ENCODE peak calls at places on chromosomes 6 and 20, in five cellular contexts. F is neuronal stem cell, E is H9, X is H1, K is mesenchymal stem cell. Q is an unnamed sample.

GRCh38 chr6:111230351-111231077 is 143.2 kb downstream of the SLC16A10 start:
- DNase-seq in F (no peak), E (no peak), X (no peak), K (peak), Q (peak)

GRCh38 chr20:52224920-52225319 is 33.3 kb upstream of the ZFP64 start:
- DNase-seq in F (no peak), E (no peak), X (no peak), K (no peak), Q (no peak)

GRCh38 chr6:70413829-70414494 is 654 bp downstream of the FAM135A start:
- DNase-seq in F (peak), E (no peak), X (no peak), K (peak), Q (peak)

GRCh38 chr20:48722737-48723191 is 105.0 kb downstream of the PREX1 start:
- DNase-seq in F (no peak), E (no peak), X (no peak), K (peak), Q (peak)

GRCh38 chr6:71349976-71350615 is 61.5 kb downstream of the OGFRL1 start:
- DNase-seq in F (no peak), E (no peak), X (no peak), K (no peak), Q (no peak)

GRCh38 chr6:82268301-82268846 is 20.8 kb upstream of the IBTK start:
- DNase-seq in F (no peak), E (no peak), X (no peak), K (no peak), Q (no peak)

GRCh38 chr20:3803854-3804253 is 7.7 kb downstream of the CDC25B start:
- DNase-seq in F (no peak), E (no peak), X (no peak), K (no peak), Q (no peak)

GRCh38 chr20:17873410-17874270 is 95.0 kb downstream of the SNX5 start:
- DNase-seq in F (no peak), E (peak), X (no peak), K (peak), Q (no peak)

GRCh38 chr6:108164815-108165706 is 761 bp upstream of the NR2E1 start:
- DNase-seq in F (peak), E (peak), X (peak), K (no peak), Q (no peak)

GRCh38 chr20:35461620-35462019 is 6.2 kb downstream of the CEP250 start:
- DNase-seq in F (no peak), E (no peak), X (no peak), K (peak), Q (no peak)

GRCh38 chr20:25047766-25048165 is 10.2 kb downstream of the ACSS1 start:
- DNase-seq in F (no peak), E (no peak), X (no peak), K (no peak), Q (no peak)

DNA sequence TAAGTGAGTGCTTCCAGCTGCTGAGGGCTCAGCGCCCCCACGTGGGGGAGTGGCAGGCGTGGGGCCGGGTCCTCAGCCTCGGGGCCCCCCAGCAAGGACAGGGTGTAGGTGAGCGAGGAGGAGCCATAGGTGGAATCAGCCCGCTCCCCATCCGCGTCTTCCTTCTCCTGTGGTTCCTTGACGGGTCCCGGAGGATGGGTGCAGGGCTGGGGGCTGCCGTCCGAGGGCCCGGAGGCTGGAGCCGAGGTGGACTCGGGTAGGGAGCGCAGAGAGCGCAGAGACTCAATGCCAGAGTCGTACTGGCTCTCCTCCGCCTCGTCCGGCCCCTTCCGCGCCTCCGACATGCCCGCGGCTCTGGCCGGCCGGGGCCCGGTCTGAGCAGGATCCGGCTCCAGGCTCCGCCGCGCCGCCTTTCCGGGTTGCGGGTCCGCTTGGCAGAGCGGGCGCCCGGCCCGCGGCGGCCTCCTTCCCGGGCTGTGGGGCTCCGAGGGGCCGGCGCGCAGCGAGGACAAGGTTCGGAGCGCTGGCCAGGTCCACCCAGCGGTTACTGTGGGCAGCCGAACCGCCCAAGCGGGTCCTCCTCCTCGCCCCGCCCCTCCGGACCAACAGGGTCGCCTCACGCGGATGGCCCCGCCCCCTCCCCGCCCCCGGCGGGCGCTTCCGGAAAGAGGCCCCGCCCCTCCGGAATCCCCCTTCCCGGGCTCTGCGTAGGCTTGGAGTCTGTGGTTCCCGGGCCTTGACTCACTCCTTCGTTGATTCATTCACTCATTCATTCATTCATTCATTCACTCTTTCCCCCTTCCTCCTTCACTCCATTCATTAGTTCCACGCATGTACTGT is at the start of gene NFKBIE:
- DNase-seq in F (peak), E (peak), X (peak), K (peak), Q (peak)
- H3K18ac ChIP-seq in F (peak), E (no peak), X (peak), K (peak), Q (peak)

GRCh38 chr6:84222426-84222825 is 5.0 kb downstream of the CEP162 start:
- DNase-seq in F (no peak), E (no peak), X (no peak), K (no peak), Q (no peak)

GRCh38 chr6:84218091-84218490 is 9.4 kb downstream of the CEP162 start:
- DNase-seq in F (no peak), E (peak), X (no peak), K (no peak), Q (no peak)

GRCh38 chr6:84224251-84224650 is 3.2 kb downstream of the CEP162 start:
- DNase-seq in F (no peak), E (no peak), X (no peak), K (no peak), Q (no peak)

DNA sequence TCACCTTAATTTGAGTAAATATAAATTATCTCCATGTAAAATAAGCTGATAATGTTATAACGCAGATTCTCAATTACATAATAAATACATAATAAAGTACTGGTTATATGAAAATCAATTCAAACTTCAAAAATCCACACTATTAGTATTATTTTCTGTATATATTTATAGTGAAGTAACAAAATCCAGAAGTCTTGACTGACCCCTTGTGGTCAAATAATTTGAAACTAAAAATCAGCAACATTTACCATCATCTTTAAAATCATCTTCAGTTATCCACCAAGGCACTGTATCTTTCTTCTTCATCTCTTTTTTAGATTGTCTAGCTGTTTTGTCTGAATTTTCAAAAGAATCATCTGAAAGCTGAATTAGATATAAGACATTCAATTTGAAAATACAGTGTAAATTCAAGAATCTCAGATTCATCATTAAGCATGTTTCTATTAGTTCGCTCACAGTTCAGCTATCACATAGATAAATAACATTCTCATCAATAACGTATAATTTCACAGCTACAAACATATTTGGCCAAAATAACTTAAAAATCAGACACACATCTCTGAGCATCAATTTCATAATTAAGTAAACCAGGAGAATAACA is 6.5 kb downstream of the CEP162 start:
- DNase-seq in F (no peak), E (no peak), X (no peak), K (peak), Q (peak)
- H2BK12ac ChIP-seq in F (no peak), E (no peak), X (no peak), K (no peak), Q (no peak)

DNA sequence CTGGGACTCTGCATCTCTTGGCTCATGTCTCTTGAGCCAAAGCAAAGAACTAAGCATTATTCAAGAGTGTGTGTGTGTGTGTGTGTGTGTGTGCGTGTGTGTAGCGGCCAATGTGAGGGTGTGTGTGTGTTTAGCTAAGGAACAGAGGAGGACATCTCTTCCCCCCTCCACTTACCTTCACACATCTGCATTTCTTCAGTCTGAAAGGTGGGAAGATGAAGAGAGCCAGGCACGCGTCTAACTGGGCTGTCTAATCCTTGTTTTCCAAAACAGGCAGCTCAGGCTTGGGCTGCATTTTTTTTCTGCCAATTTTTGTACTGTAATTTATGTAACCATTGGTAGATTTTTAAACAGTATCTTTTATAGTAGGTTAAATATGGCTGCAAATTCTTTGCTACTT is 59.5 kb downstream of the NDUFAF5 start:
- DNase-seq in F (no peak), E (no peak), X (no peak), K (no peak), Q (no peak)
- H3K18ac ChIP-seq in F (no peak), E (no peak), X (no peak), K (no peak), Q (no peak)

GRCh38 chr6:170132011-170132521 is 158.8 kb downstream of the DLL1 start:
- DNase-seq in F (no peak), E (no peak), X (peak), K (no peak), Q (no peak)
- H2BK12ac ChIP-seq in F (peak), E (no peak), X (no peak), K (no peak), Q (no peak)

DNA sequence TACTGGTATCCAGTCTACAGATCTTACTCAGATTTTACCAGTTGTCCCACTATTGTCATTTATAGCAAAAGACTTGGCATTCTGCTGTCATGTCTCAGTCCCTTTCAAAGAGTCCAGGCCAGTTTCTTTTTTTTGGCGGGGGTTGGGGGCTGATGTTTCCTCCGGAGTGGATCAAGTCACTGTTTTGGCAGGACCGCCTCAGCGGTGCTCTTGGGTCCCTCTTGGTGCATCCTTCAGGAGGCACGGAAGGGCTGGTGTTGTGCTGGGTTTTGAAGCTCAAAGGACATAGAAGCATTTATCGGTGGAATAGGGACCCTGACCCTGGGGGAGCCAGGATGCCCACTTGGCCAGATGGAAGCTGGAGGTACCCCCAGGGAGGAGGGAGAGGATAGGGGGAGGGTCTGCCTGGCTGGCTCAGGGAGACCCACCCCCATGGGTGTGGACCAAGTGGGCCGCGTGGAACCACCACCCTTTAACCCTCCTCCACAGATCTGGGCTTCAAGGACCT is 10.8 kb downstream of the RBCK1 start:
- DNase-seq in F (no peak), E (no peak), X (no peak), K (no peak), Q (no peak)
- H3K18ac ChIP-seq in F (no peak), E (no peak), X (no peak), K (no peak), Q (no peak)

DNA sequence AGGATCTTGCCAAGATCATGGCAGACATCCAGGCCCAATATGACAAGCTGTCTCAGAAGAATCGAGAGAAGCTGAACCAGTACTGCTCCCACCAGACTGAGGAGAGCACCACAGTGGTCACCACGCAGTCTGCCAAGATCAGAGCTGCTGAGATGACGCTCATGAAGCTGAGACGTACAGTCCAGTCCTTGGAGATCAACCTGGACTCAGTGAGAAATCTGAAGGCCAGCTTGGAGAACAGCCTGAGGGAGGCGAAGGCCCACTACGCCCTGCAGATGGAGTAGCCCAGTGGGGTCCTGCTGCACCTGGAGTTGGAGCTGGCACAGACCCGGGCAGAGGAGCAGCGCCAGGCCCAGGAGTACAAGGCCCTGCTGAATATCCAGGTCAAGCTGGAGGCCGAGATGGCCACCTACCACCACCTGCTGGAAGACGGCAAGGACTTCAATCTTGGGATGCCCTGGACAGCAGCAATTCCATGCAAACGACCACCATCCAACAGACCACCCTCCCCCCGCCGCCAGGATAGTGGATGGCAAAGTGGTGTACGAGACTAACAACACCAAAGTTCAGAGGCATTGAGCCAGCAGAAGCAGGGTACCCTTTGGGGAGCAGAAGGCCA is 44.7 kb upstream of the GRM4 start:
- DNase-seq in F (no peak), E (peak), X (no peak), K (no peak), Q (no peak)
- H2BK12ac ChIP-seq in F (no peak), E (no peak), X (no peak), K (no peak), Q (no peak)

DNA sequence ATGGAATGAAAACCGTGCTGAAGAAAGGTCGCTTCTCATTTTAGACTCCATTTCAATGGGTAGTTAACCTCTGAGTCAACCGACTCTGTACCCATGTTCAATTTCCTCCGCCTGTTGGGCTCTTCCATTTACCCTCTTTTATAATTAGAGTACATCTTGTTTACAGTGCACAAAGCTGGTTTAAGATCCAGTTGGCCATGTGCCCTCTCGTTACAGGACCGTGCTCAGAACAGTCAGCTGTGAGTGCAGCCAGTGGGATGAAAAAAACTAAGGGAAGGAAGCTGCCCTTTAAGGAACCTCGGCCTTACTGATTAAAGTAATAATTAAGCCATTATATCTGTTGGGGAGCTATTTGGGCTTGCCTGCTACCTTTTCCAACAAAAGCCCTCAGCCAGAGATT is 68.7 kb downstream of the TMEM170B start:
- DNase-seq in F (no peak), E (no peak), X (no peak), K (no peak), Q (peak)
- H3K18ac ChIP-seq in F (no peak), E (no peak), X (no peak), K (no peak), Q (no peak)

DNA sequence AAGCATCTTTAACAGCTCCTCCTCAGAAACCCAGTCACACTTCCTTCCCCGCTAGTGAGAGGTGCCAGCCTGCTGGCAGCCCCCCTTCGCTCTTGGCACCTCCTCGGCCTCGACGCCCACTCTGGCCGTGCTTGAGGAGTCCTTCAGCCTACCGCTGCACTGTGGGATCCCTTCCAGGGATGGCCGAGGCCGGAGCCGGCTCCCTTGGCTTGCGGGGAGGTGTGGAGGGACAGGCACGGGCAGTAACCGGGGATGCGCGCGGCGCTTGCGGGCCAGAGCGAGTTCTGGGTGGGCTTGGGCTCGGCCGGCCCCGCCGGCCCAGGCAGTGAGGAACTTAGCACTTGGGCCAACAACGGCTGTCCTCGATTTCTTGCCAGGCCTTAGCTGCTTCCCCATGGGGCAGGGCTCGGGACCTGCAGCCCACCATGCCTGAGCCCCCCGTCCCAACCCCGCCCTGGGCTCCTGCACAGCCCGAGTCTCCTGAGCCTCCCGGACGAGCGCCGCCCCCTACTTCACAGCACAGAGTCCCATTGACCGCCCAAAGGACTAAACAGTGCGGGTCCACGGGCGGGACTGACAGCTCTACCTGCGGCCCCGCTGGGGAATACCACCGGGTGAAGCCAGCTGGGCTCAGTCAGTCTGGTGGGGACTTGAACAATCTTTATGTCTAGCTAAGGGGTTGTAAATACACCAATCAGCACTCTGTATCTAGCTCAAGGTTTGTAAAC is 51.6 kb downstream of the RIOK1 start:
- DNase-seq in F (no peak), E (no peak), X (no peak), K (no peak), Q (no peak)
- H2BK12ac ChIP-seq in F (peak), E (no peak), X (no peak), K (no peak), Q (no peak)

GRCh38 chr6:144264270-144265060 is 20.7 kb upstream of the UTRN start:
- DNase-seq in F (no peak), E (peak), X (no peak), K (peak), Q (peak)
- H3K18ac ChIP-seq in F (no peak), E (no peak), X (peak), K (no peak), Q (no peak)

Q was measured in trophoblast cell.